ENCODE peak calls at places on chromosomes 5 and 9, in four cellular contexts. One of them, this sample, is unnamed. For H3K79me1, the result is how much of the 10 kb centered on the place peaks cover.

GRCh38 chr9:33159760-33160127 is 7.4 kb downstream of the B4GALT1 start:
- DNase-seq in IMR-90: peak
- DNase-seq in mesendoderm: no peak
- DNase-seq in trophoblast cell: peak
- DNase-seq in this sample: no peak

GRCh38 chr9:132042324-132042723 is 37.3 kb downstream of the MED27 start:
- DNase-seq in IMR-90: peak
- DNase-seq in mesendoderm: peak
- DNase-seq in trophoblast cell: no peak
- DNase-seq in this sample: no peak

GRCh38 chr9:84024041-84024575 is 43.5 kb downstream of the RMI1 start:
- DNase-seq in IMR-90: no peak
- DNase-seq in mesendoderm: no peak
- DNase-seq in trophoblast cell: no peak
- DNase-seq in this sample: no peak

GRCh38 chr9:131799177-131799823 is 59.4 kb upstream of the RAPGEF1 start:
- DNase-seq in IMR-90: peak
- DNase-seq in mesendoderm: peak
- DNase-seq in trophoblast cell: no peak
- DNase-seq in this sample: peak

GRCh38 chr5:76041863-76042262 is 41.3 kb upstream of the SV2C start:
- DNase-seq in trophoblast cell: no peak
- DNase-seq in mesendoderm: peak
- DNase-seq in IMR-90: no peak
- DNase-seq in this sample: peak

GRCh38 chr9:90905079-90905478 is 103.5 kb downstream of the SYK start:
- DNase-seq in mesendoderm: peak
- DNase-seq in IMR-90: no peak
- DNase-seq in trophoblast cell: no peak
- DNase-seq in this sample: no peak

GRCh38 chr5:114223866-114224265 is 138.0 kb upstream of the KCNN2 start:
- DNase-seq in mesendoderm: peak
- DNase-seq in IMR-90: no peak
- DNase-seq in trophoblast cell: no peak
- DNase-seq in this sample: no peak

GRCh38 chr5:74232281-74232680 is 408.2 kb downstream of the ENC1 start:
- DNase-seq in trophoblast cell: peak
- DNase-seq in mesendoderm: no peak
- DNase-seq in IMR-90: peak
- DNase-seq in this sample: no peak

GRCh38 chr9:116549786-116550660 is 137.1 kb upstream of the TRIM32 start:
- DNase-seq in trophoblast cell: no peak
- DNase-seq in IMR-90: peak
- DNase-seq in mesendoderm: no peak
- DNase-seq in this sample: no peak

GRCh38 chr5:74130141-74130897 is 504.3 kb downstream of the ARHGEF28 start:
- DNase-seq in IMR-90: no peak
- DNase-seq in trophoblast cell: no peak
- DNase-seq in mesendoderm: peak
- DNase-seq in this sample: no peak

GRCh38 chr5:34499001-34499734 is 157.0 kb upstream of the RAI14 start:
- DNase-seq in mesendoderm: no peak
- DNase-seq in IMR-90: peak
- DNase-seq in trophoblast cell: peak
- DNase-seq in this sample: no peak

DNA sequence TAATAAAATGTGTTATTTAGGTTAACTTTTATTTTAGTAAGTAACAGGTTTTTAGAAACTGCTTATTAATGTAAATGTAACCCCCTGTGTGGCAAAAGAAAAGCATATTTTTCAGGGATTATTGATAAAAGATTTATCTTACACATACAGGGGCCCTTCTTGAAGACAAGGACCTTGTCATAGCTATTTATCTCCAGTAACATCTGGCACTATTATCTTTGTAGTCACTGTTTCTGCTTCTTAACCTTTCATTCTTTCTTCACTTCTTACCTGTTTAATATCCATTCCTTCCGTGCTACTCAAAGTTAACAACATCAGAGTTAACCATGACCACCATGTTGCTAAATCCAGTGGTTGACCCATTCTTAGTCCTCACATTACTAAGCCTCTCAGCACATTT is 117.8 kb upstream of the VCAN start:
- DNase-seq in IMR-90: no peak
- DNase-seq in trophoblast cell: no peak
- DNase-seq in mesendoderm: no peak
- DNase-seq in this sample: no peak
- H3K4ac ChIP-seq in IMR-90: no peak
- H3K4ac ChIP-seq in trophoblast cell: no peak
- H3K4ac ChIP-seq in mesendoderm: no peak
- H3K4ac ChIP-seq in this sample: no peak

GRCh38 chr9:92729735-92730155 is 34.9 kb downstream of the BICD2 start:
- DNase-seq in trophoblast cell: no peak
- DNase-seq in IMR-90: no peak
- DNase-seq in mesendoderm: no peak
- DNase-seq in this sample: peak
- H3K79me1 ChIP-seq in trophoblast cell: under half
- H3K79me1 ChIP-seq in IMR-90: half or more
- H3K79me1 ChIP-seq in mesendoderm: half or more
- H3K79me1 ChIP-seq in this sample: under half

DNA sequence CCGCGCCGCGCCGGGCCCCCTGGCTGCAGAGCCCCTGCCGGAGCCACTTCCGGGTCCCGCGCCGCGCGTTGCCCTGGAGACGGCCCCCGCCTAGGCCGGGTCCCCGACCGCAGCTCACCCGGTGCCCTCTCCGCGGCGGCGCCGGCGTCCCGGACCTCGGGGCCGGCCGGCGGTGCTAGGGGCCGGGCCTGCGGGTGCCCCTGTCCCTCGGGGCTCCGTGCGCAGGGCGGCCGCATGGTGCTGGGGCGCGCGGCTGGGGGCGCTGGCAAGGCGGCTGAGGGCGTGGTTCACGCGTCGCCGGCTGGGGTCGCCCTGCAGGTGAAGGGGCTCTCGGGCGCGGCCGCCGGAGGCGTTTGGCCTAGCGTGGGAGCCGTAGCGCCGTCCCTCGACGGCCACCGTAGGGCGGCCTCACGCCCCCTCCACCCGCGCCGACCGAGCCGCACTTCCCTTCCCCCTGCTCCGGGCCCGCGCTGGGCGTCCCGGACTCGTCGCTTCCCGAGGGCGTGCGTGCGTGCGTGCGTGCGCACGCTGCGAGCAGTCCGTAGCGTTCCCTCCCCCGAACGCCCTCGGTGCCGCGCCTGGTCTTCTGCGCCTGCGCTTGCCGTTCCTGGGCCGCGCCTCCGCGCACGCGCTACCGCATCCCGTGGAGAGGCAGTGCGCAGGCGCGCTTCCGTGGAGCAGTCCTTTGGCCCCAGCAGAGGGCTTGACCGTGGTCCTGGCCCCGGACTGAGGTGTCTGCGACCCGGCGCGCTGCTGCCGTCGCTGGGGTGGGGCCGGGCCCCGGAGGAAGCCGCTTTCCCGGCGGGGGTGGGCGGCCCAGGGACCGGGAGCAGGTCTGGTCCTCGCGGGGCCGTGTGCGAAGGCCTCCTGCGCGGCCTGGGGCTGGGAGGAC is at the start of gene TMEM250:
- DNase-seq in IMR-90: peak
- DNase-seq in mesendoderm: peak
- DNase-seq in trophoblast cell: peak
- DNase-seq in this sample: peak
- H3K4ac ChIP-seq in IMR-90: peak
- H3K4ac ChIP-seq in mesendoderm: peak
- H3K4ac ChIP-seq in trophoblast cell: peak
- H3K4ac ChIP-seq in this sample: no peak

DNA sequence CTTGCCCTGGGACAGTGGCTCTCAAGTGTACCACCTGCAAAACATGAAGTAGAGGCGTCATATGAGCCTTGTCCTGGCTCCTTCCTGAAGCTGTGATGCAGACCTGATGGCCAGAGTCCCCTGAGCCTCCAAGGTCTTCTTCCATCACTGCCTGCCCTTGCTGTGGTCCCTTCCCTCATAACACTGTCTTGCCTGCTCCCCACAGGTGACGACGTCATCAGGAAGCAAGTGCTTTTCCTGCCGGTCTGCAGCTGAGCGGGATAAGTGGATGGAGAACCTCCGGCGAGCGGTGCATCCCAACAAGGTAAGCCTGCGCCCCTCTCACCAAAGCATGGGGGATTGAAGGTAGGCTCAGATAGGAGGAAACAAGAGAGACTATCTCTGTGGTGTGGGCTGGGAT is 107.3 kb downstream of the DAB2IP start:
- DNase-seq in mesendoderm: no peak
- DNase-seq in trophoblast cell: no peak
- DNase-seq in IMR-90: no peak
- DNase-seq in this sample: no peak
- H3K79me1 ChIP-seq in mesendoderm: under half
- H3K79me1 ChIP-seq in trophoblast cell: under half
- H3K79me1 ChIP-seq in IMR-90: under half
- H3K79me1 ChIP-seq in this sample: under half

DNA sequence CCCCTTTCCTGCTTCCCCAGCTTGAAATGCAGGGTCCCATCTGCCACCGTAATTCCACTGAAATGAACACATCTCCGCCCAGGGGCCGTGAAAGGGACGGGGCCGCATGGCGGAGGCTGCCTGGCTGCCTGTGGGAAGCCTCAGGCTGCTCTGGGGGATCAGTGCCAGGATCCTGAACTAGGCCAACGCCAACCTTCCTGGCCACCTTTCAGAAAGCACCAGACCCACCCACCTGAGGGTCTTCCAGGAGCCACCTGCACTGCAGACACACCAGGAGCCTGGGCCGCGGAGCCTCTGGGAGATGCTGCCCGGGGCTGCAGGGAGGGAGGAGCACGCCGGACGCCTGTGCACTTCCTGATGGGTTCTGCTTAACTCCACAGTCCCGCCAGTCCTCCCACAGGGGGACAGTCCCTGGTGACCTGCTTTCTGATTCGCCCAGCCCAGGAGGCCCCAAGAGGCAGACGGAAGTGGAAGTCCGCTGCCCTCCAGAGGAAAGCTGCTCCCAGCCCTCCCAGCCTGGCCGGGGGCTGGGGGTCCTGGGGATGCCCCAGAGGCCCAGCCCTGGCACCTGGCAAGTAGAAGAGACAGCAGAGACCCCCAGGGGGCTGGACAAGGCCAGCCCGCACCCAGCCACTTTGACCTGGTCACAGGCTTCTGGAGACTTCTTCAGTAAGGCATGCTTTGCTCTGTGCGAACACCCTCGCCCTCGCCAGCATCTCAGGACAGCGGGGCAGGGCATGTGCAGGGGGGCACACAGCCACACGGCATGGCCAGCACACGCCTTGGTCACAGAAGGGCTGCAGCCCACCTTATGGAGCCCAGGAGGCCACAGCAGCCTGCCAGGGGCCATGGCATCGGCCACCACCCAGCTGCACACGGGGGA is at the start of gene CARD9:
- DNase-seq in trophoblast cell: no peak
- DNase-seq in IMR-90: no peak
- DNase-seq in mesendoderm: no peak
- DNase-seq in this sample: no peak
- H3K4ac ChIP-seq in trophoblast cell: peak
- H3K4ac ChIP-seq in IMR-90: peak
- H3K4ac ChIP-seq in mesendoderm: no peak
- H3K4ac ChIP-seq in this sample: no peak

DNA sequence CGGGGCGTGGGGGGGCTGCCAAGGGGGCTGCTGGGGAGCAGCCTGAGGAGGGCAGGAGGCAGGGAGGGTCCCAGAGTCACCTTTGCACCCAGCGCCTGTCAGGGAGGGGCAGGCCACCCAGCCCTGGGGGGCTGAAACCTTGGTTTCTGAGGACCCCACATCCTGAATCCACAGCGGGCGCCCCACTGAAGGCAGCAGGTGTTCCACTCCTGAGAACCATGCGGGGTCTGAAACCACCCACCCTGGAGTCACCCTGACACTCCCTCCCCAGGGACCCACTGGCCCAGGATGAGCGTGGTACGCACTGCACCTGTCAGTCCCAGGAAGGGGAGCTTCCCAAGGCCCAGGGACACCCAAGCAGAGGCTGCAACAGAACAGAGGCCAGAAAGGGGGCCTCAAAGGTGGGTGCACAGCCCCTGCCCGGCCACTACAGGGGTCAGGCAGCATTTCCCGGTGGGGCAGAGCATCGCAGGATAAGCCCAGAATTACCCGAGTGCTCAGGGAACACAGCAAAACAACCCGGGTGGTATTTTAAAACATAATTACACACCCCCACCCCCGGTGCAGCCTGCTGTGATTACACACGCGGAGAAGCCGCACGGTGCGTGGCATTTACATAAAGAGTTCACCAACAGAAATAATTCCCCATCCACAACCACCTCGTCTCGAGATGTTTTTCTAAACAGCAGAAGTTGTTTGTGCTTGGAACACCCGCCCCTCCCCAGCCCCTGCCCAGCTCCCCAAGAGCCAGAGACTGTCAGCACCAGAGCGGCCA is 57.3 kb upstream of the UBAC1 start:
- DNase-seq in mesendoderm: no peak
- DNase-seq in IMR-90: no peak
- DNase-seq in trophoblast cell: no peak
- DNase-seq in this sample: peak
- H3K79me1 ChIP-seq in mesendoderm: under half
- H3K79me1 ChIP-seq in IMR-90: half or more
- H3K79me1 ChIP-seq in trophoblast cell: under half
- H3K79me1 ChIP-seq in this sample: under half

GRCh38 chr9:136585531-136586120 is 39.8 kb upstream of the NOTCH1 start:
- DNase-seq in trophoblast cell: no peak
- DNase-seq in IMR-90: no peak
- DNase-seq in mesendoderm: no peak
- DNase-seq in this sample: no peak
- H3K4ac ChIP-seq in trophoblast cell: no peak
- H3K4ac ChIP-seq in IMR-90: no peak
- H3K4ac ChIP-seq in mesendoderm: no peak
- H3K4ac ChIP-seq in this sample: no peak